ENCODE peak calls at places on chromosomes 12 and 14, in ten cellular contexts. One of them, this sample, is unnamed.

GRCh38 chr12:10562306-10562933 is 51.0 kb downstream of the MAGOHB start:
- DNase-seq in GM23338: peak; percentile 44
- DNase-seq in occipital lobe: no peak
- DNase-seq in M059J: peak; percentile 33
- DNase-seq in fibroblast of villous mesenchyme: peak; percentile 64
- DNase-seq in pancreas: no peak
- DNase-seq in hypothalamus: no peak
- DNase-seq in G401: peak; percentile 45
- DNase-seq in A549: peak; percentile 13
- DNase-seq in MCF 10A: peak; percentile 61
- DNase-seq in this sample: no peak

GRCh38 chr12:47356129-47356622 is 276.4 kb upstream of the AMIGO2 start:
- DNase-seq in occipital lobe: no peak
- DNase-seq in pancreas: no peak
- DNase-seq in hypothalamus: no peak
- DNase-seq in fibroblast of villous mesenchyme: no peak
- DNase-seq in MCF 10A: no peak
- DNase-seq in G401: no peak
- DNase-seq in A549: no peak
- DNase-seq in GM23338: no peak
- DNase-seq in M059J: no peak
- DNase-seq in this sample: no peak

GRCh38 chr14:106228541-106229158 is 702.3 kb downstream of the TMEM121 start:
- DNase-seq in occipital lobe: no peak
- DNase-seq in fibroblast of villous mesenchyme: no peak
- DNase-seq in MCF 10A: no peak
- DNase-seq in G401: no peak
- DNase-seq in pancreas: no peak
- DNase-seq in hypothalamus: no peak
- DNase-seq in GM23338: no peak
- DNase-seq in M059J: no peak
- DNase-seq in A549: no peak
- DNase-seq in this sample: no peak

GRCh38 chr12:124082676-124083075 is 109.7 kb downstream of the ZNF664 start:
- DNase-seq in hypothalamus: no peak
- DNase-seq in occipital lobe: no peak
- DNase-seq in pancreas: no peak
- DNase-seq in G401: no peak
- DNase-seq in MCF 10A: no peak
- DNase-seq in M059J: no peak
- DNase-seq in GM23338: no peak
- DNase-seq in A549: no peak
- DNase-seq in fibroblast of villous mesenchyme: no peak
- DNase-seq in this sample: no peak

GRCh38 chr12:13099066-13099909 is 4.2 kb downstream of the GSG1 start:
- DNase-seq in pancreas: no peak
- DNase-seq in A549: no peak
- DNase-seq in G401: peak; percentile 35
- DNase-seq in hypothalamus: no peak
- DNase-seq in fibroblast of villous mesenchyme: peak; percentile 26
- DNase-seq in occipital lobe: no peak
- DNase-seq in M059J: peak; percentile 45
- DNase-seq in GM23338: no peak
- DNase-seq in MCF 10A: no peak
- DNase-seq in this sample: no peak

GRCh38 chr12:41108032-41108431 is 80.1 kb upstream of the PDZRN4 start:
- DNase-seq in occipital lobe: no peak
- DNase-seq in fibroblast of villous mesenchyme: no peak
- DNase-seq in MCF 10A: no peak
- DNase-seq in GM23338: no peak
- DNase-seq in G401: peak; percentile 20
- DNase-seq in A549: no peak
- DNase-seq in M059J: no peak
- DNase-seq in pancreas: no peak
- DNase-seq in hypothalamus: no peak
- DNase-seq in this sample: no peak

GRCh38 chr12:94710933-94711332 is 60.6 kb upstream of the TMCC3 start:
- DNase-seq in GM23338: peak; percentile 73
- DNase-seq in A549: peak; percentile 32
- DNase-seq in M059J: peak; percentile 31
- DNase-seq in G401: peak; percentile 17
- DNase-seq in hypothalamus: no peak
- DNase-seq in fibroblast of villous mesenchyme: no peak
- DNase-seq in MCF 10A: peak; percentile 59
- DNase-seq in occipital lobe: no peak
- DNase-seq in pancreas: no peak
- DNase-seq in this sample: no peak

GRCh38 chr14:67276131-67276530 is 34.9 kb downstream of the PALS1 start:
- DNase-seq in pancreas: no peak
- DNase-seq in GM23338: no peak
- DNase-seq in hypothalamus: no peak
- DNase-seq in M059J: no peak
- DNase-seq in fibroblast of villous mesenchyme: no peak
- DNase-seq in MCF 10A: no peak
- DNase-seq in A549: no peak
- DNase-seq in G401: no peak
- DNase-seq in occipital lobe: no peak
- DNase-seq in this sample: no peak

GRCh38 chr12:120774169-120774916 is 48.7 kb downstream of the ACADS start:
- DNase-seq in M059J: no peak
- DNase-seq in G401: no peak
- DNase-seq in occipital lobe: no peak
- DNase-seq in pancreas: no peak
- DNase-seq in A549: no peak
- DNase-seq in MCF 10A: no peak
- DNase-seq in hypothalamus: no peak
- DNase-seq in GM23338: no peak
- DNase-seq in fibroblast of villous mesenchyme: peak; percentile 17
- DNase-seq in this sample: no peak

This sample was measured in stomach.